ENCODE peak calls at places on chromosomes 2 and 18, in six cellular contexts. O, L, U, S, Q and T are unnamed samples.

GRCh38 chr18:27413495-27414401 is 228.6 kb upstream of the CHST9 start:
- DNase-seq in O (no peak), L (no peak), U (no peak), S (no peak), Q (no peak), T (no peak)

GRCh38 chr2:128727404-128727803 is 408.7 kb upstream of the HS6ST1 start:
- DNase-seq in O (no peak), L (no peak), U (no peak), S (no peak), Q (no peak), T (no peak)

GRCh38 chr2:85367180-85367579 is 12.6 kb downstream of the ELMOD3 start:
- DNase-seq in O (no peak), L (no peak), U (no peak), S (no peak), Q (no peak), T (no peak)

GRCh38 chr18:77098033-77098432 is 34.5 kb downstream of the MBP start:
- DNase-seq in O (no peak), L (no peak), U (no peak), S (no peak), Q (no peak), T (no peak)

GRCh38 chr2:101251844-101252407 is 760 bp upstream of the CNOT11 start:
- DNase-seq in O (no peak), L (no peak), U (no peak), S (peak; percentile 57), Q (no peak), T (peak; percentile 14)

GRCh38 chr18:48827321-48828200 is 123.2 kb downstream of the SMAD7 start:
- DNase-seq in O (no peak), L (no peak), U (no peak), S (peak; percentile 50), Q (no peak), T (peak; percentile 55)

GRCh38 chr2:164055623-164056022 is 319.8 kb upstream of the FIGN start:
- DNase-seq in O (no peak), L (no peak), U (no peak), S (no peak), Q (no peak), T (no peak)

GRCh38 chr2:123513351-123513750 is 511.7 kb upstream of the CNTNAP5 start:
- DNase-seq in O (no peak), L (no peak), U (no peak), S (no peak), Q (no peak), T (no peak)

GRCh38 chr2:201182650-201183372 is at the start of gene CASP10:
- DNase-seq in O (peak; percentile 77), L (no peak), U (peak; percentile 84), S (no peak), Q (peak; percentile 83), T (no peak)

GRCh38 chr2:178909507-178909906 is 102.3 kb upstream of the TTN start:
- DNase-seq in O (no peak), L (no peak), U (no peak), S (no peak), Q (no peak), T (no peak)

GRCh38 chr2:86815616-86816015 is 24.9 kb upstream of the CD8A start:
- DNase-seq in O (no peak), L (no peak), U (no peak), S (no peak), Q (no peak), T (no peak)

GRCh38 chr18:35121531-35121930 is 80.3 kb downstream of the MAPRE2 start:
- DNase-seq in O (no peak), L (no peak), U (no peak), S (no peak), Q (no peak), T (no peak)

GRCh38 chr2:236654496-236654895 is 84.9 kb downstream of the ACKR3 start:
- DNase-seq in O (no peak), L (no peak), U (no peak), S (no peak), Q (no peak), T (no peak)

GRCh38 chr2:102235491-102235890 is 48.7 kb downstream of the IL1RL2 start:
- DNase-seq in O (no peak), L (no peak), U (peak; percentile 14), S (no peak), Q (no peak), T (no peak)

GRCh38 chr2:25825238-25825637 is 53.0 kb downstream of the ASXL2 start:
- DNase-seq in O (no peak), L (no peak), U (no peak), S (no peak), Q (no peak), T (no peak)

GRCh38 chr2:220510668-220511067 is 883.2 kb downstream of the SLC4A3 start:
- DNase-seq in O (no peak), L (no peak), U (peak; percentile 40), S (no peak), Q (no peak), T (no peak)

GRCh38 chr18:55900380-55900779 is 312.4 kb upstream of the TCF4 start:
- DNase-seq in O (no peak), L (no peak), U (peak; percentile 51), S (no peak), Q (no peak), T (no peak)

GRCh38 chr18:79611040-79611681 is 68.4 kb upstream of the CTDP1 start:
- DNase-seq in O (no peak), L (peak; percentile 34), U (peak; percentile 88), S (peak; percentile 44), Q (no peak), T (no peak)

GRCh38 chr2:174035981-174036742 is 71.0 kb upstream of the SP3 start:
- DNase-seq in O (no peak), L (no peak), U (peak; percentile 82), S (no peak), Q (no peak), T (no peak)

GRCh38 chr2:47639469-47639868 is 143.5 kb upstream of the MSH6 start:
- DNase-seq in O (no peak), L (no peak), U (peak; percentile 55), S (no peak), Q (no peak), T (no peak)

GRCh38 chr18:46294751-46295150 is 190.6 kb downstream of the HAUS1 start:
- DNase-seq in O (no peak), L (no peak), U (no peak), S (no peak), Q (no peak), T (no peak)

GRCh38 chr2:189633392-189633811 is 27.9 kb upstream of the ASNSD1 start:
- DNase-seq in O (no peak), L (no peak), U (peak; percentile 10), S (no peak), Q (no peak), T (no peak)

GRCh38 chr2:133844214-133844892 is 276.1 kb upstream of the NCKAP5 start:
- DNase-seq in O (peak; percentile 70), L (peak; percentile 77), U (peak; percentile 80), S (peak; percentile 50), Q (no peak), T (peak; percentile 77)

GRCh38 chr18:28725876-28726275 is 548.9 kb upstream of the CDH2 start:
- DNase-seq in O (no peak), L (no peak), U (peak; percentile 87), S (no peak), Q (no peak), T (no peak)

GRCh38 chr2:144330951-144331651 is 188.8 kb downstream of the ZEB2 start:
- DNase-seq in O (peak; percentile 59), L (no peak), U (no peak), S (no peak), Q (no peak), T (no peak)

GRCh38 chr2:197076652-197077051 is 150.1 kb upstream of the PGAP1 start:
- DNase-seq in O (no peak), L (no peak), U (no peak), S (no peak), Q (no peak), T (no peak)

GRCh38 chr2:41965886-41966285 is 81.9 kb upstream of the PKDCC start:
- DNase-seq in O (peak; percentile 22), L (no peak), U (peak; percentile 33), S (no peak), Q (no peak), T (no peak)

GRCh38 chr2:119225084-119225864 is 1.6 kb downstream of the STEAP3 start:
- DNase-seq in O (no peak), L (no peak), U (no peak), S (no peak), Q (no peak), T (no peak)

GRCh38 chr18:4547126-4547525 is 92.0 kb upstream of the DLGAP1 start:
- DNase-seq in O (no peak), L (no peak), U (no peak), S (no peak), Q (no peak), T (no peak)